ENCODE peak calls at places on chromosome 13, in nine cellular contexts. One of them, this sample, is unnamed.
A peak's percentile ranks its signal among the peaks of the same experiment; 100 is the strongest.

GRCh38 chr13:47119568-47120080 is 222.8 kb upstream of the HTR2A start:
- DNase-seq in AG09319: no peak
- DNase-seq in AG08395: no peak
- DNase-seq in stimulated activated CD4-positive, alpha-beta T cell treated with anti-CD3 and anti-CD28 coated beads, Interleukin-12 subunit alpha, Interleukin-12 subunit beta, amount 100 ng/mL, for 4 hours: no peak
- DNase-seq in AG08396: no peak
- DNase-seq in vagina: no peak
- DNase-seq in T-helper 22 cell: no peak
- DNase-seq in PC-9: no peak
- DNase-seq in neural crest cell: no peak
- DNase-seq in this sample: no peak

GRCh38 chr13:76829572-76830327 is 56.5 kb downstream of the KCTD12 start:
- DNase-seq in AG09319: no peak
- DNase-seq in AG08395: no peak
- DNase-seq in stimulated activated CD4-positive, alpha-beta T cell treated with anti-CD3 and anti-CD28 coated beads, Interleukin-12 subunit alpha, Interleukin-12 subunit beta, amount 100 ng/mL, for 4 hours: no peak
- DNase-seq in AG08396: no peak
- DNase-seq in vagina: no peak
- DNase-seq in T-helper 22 cell: no peak
- DNase-seq in PC-9: no peak
- DNase-seq in neural crest cell: no peak
- DNase-seq in this sample: no peak

GRCh38 chr13:39663958-39664357 is 8.5 kb downstream of the COG6 start:
- DNase-seq in AG09319: no peak
- DNase-seq in AG08395: no peak
- DNase-seq in stimulated activated CD4-positive, alpha-beta T cell treated with anti-CD3 and anti-CD28 coated beads, Interleukin-12 subunit alpha, Interleukin-12 subunit beta, amount 100 ng/mL, for 4 hours: no peak
- DNase-seq in AG08396: no peak
- DNase-seq in vagina: no peak
- DNase-seq in T-helper 22 cell: no peak
- DNase-seq in PC-9: no peak
- DNase-seq in neural crest cell: no peak
- DNase-seq in this sample: no peak

GRCh38 chr13:112248406-112248760 is 127.8 kb upstream of the SPACA7 start:
- DNase-seq in AG09319: no peak
- DNase-seq in AG08395: no peak
- DNase-seq in stimulated activated CD4-positive, alpha-beta T cell treated with anti-CD3 and anti-CD28 coated beads, Interleukin-12 subunit alpha, Interleukin-12 subunit beta, amount 100 ng/mL, for 4 hours: no peak
- DNase-seq in AG08396: no peak
- DNase-seq in vagina: peak; percentile 11
- DNase-seq in T-helper 22 cell: no peak
- DNase-seq in PC-9: no peak
- DNase-seq in neural crest cell: no peak
- DNase-seq in this sample: no peak

GRCh38 chr13:106520205-106521004 is 15.1 kb downstream of the EFNB2 start:
- DNase-seq in AG09319: no peak
- DNase-seq in AG08395: no peak
- DNase-seq in stimulated activated CD4-positive, alpha-beta T cell treated with anti-CD3 and anti-CD28 coated beads, Interleukin-12 subunit alpha, Interleukin-12 subunit beta, amount 100 ng/mL, for 4 hours: no peak
- DNase-seq in AG08396: peak; percentile 6
- DNase-seq in vagina: no peak
- DNase-seq in T-helper 22 cell: no peak
- DNase-seq in PC-9: no peak
- DNase-seq in neural crest cell: no peak
- DNase-seq in this sample: no peak

GRCh38 chr13:34640179-34640929 is 301.7 kb upstream of the NBEA start:
- DNase-seq in AG09319: no peak
- DNase-seq in AG08395: no peak
- DNase-seq in stimulated activated CD4-positive, alpha-beta T cell treated with anti-CD3 and anti-CD28 coated beads, Interleukin-12 subunit alpha, Interleukin-12 subunit beta, amount 100 ng/mL, for 4 hours: no peak
- DNase-seq in AG08396: no peak
- DNase-seq in vagina: no peak
- DNase-seq in T-helper 22 cell: no peak
- DNase-seq in PC-9: no peak
- DNase-seq in neural crest cell: no peak
- DNase-seq in this sample: no peak

GRCh38 chr13:68176486-68176885 is 946.4 kb upstream of the PCDH9 start:
- DNase-seq in AG09319: no peak
- DNase-seq in AG08395: peak; percentile 6
- DNase-seq in stimulated activated CD4-positive, alpha-beta T cell treated with anti-CD3 and anti-CD28 coated beads, Interleukin-12 subunit alpha, Interleukin-12 subunit beta, amount 100 ng/mL, for 4 hours: no peak
- DNase-seq in AG08396: no peak
- DNase-seq in vagina: no peak
- DNase-seq in T-helper 22 cell: no peak
- DNase-seq in PC-9: peak; percentile 2
- DNase-seq in neural crest cell: no peak
- DNase-seq in this sample: no peak

GRCh38 chr13:98328511-98328910 is 151.4 kb upstream of the RNF113B start:
- DNase-seq in AG09319: no peak
- DNase-seq in AG08395: no peak
- DNase-seq in stimulated activated CD4-positive, alpha-beta T cell treated with anti-CD3 and anti-CD28 coated beads, Interleukin-12 subunit alpha, Interleukin-12 subunit beta, amount 100 ng/mL, for 4 hours: no peak
- DNase-seq in AG08396: no peak
- DNase-seq in vagina: no peak
- DNase-seq in T-helper 22 cell: no peak
- DNase-seq in PC-9: no peak
- DNase-seq in neural crest cell: no peak
- DNase-seq in this sample: no peak

GRCh38 chr13:95083758-95084157 is 217.5 kb downstream of the ABCC4 start:
- DNase-seq in AG09319: no peak
- DNase-seq in AG08395: peak; percentile 59
- DNase-seq in stimulated activated CD4-positive, alpha-beta T cell treated with anti-CD3 and anti-CD28 coated beads, Interleukin-12 subunit alpha, Interleukin-12 subunit beta, amount 100 ng/mL, for 4 hours: no peak
- DNase-seq in AG08396: peak; percentile 47
- DNase-seq in vagina: no peak
- DNase-seq in T-helper 22 cell: no peak
- DNase-seq in PC-9: no peak
- DNase-seq in neural crest cell: no peak
- DNase-seq in this sample: no peak

GRCh38 chr13:75326173-75327131 is 155.5 kb downstream of the TBC1D4 start:
- DNase-seq in AG09319: no peak
- DNase-seq in AG08395: no peak
- DNase-seq in stimulated activated CD4-positive, alpha-beta T cell treated with anti-CD3 and anti-CD28 coated beads, Interleukin-12 subunit alpha, Interleukin-12 subunit beta, amount 100 ng/mL, for 4 hours: peak; percentile 42
- DNase-seq in AG08396: no peak
- DNase-seq in vagina: no peak
- DNase-seq in T-helper 22 cell: peak; percentile 45
- DNase-seq in PC-9: no peak
- DNase-seq in neural crest cell: no peak
- DNase-seq in this sample: no peak

GRCh38 chr13:111090169-111090568 is 24.9 kb upstream of the ARHGEF7 start:
- DNase-seq in AG09319: no peak
- DNase-seq in AG08395: no peak
- DNase-seq in stimulated activated CD4-positive, alpha-beta T cell treated with anti-CD3 and anti-CD28 coated beads, Interleukin-12 subunit alpha, Interleukin-12 subunit beta, amount 100 ng/mL, for 4 hours: no peak
- DNase-seq in AG08396: no peak
- DNase-seq in vagina: no peak
- DNase-seq in T-helper 22 cell: no peak
- DNase-seq in PC-9: no peak
- DNase-seq in neural crest cell: no peak
- DNase-seq in this sample: no peak

GRCh38 chr13:102569488-102569887 is 27.3 kb upstream of the TPP2 start:
- DNase-seq in AG09319: no peak
- DNase-seq in AG08395: peak; percentile 34
- DNase-seq in stimulated activated CD4-positive, alpha-beta T cell treated with anti-CD3 and anti-CD28 coated beads, Interleukin-12 subunit alpha, Interleukin-12 subunit beta, amount 100 ng/mL, for 4 hours: no peak
- DNase-seq in AG08396: peak; percentile 39
- DNase-seq in vagina: no peak
- DNase-seq in T-helper 22 cell: no peak
- DNase-seq in PC-9: no peak
- DNase-seq in neural crest cell: no peak
- DNase-seq in this sample: no peak

GRCh38 chr13:111484129-111484925 is 163.9 kb downstream of the TEX29 start:
- DNase-seq in AG09319: no peak
- DNase-seq in AG08395: no peak
- DNase-seq in stimulated activated CD4-positive, alpha-beta T cell treated with anti-CD3 and anti-CD28 coated beads, Interleukin-12 subunit alpha, Interleukin-12 subunit beta, amount 100 ng/mL, for 4 hours: no peak
- DNase-seq in AG08396: no peak
- DNase-seq in vagina: no peak
- DNase-seq in T-helper 22 cell: no peak
- DNase-seq in PC-9: no peak
- DNase-seq in neural crest cell: no peak
- DNase-seq in this sample: no peak

GRCh38 chr13:30371649-30372265 is 50.5 kb upstream of the UBE2L5 start:
- DNase-seq in AG09319: no peak
- DNase-seq in AG08395: peak; percentile 61
- DNase-seq in stimulated activated CD4-positive, alpha-beta T cell treated with anti-CD3 and anti-CD28 coated beads, Interleukin-12 subunit alpha, Interleukin-12 subunit beta, amount 100 ng/mL, for 4 hours: no peak
- DNase-seq in AG08396: peak; percentile 42
- DNase-seq in vagina: no peak
- DNase-seq in T-helper 22 cell: peak; percentile 66
- DNase-seq in PC-9: peak; percentile 32
- DNase-seq in neural crest cell: no peak
- DNase-seq in this sample: peak; percentile 14

GRCh38 chr13:58712191-58712590 is 1080.6 kb downstream of the PCDH17 start:
- DNase-seq in AG09319: no peak
- DNase-seq in AG08395: no peak
- DNase-seq in stimulated activated CD4-positive, alpha-beta T cell treated with anti-CD3 and anti-CD28 coated beads, Interleukin-12 subunit alpha, Interleukin-12 subunit beta, amount 100 ng/mL, for 4 hours: no peak
- DNase-seq in AG08396: no peak
- DNase-seq in vagina: no peak
- DNase-seq in T-helper 22 cell: no peak
- DNase-seq in PC-9: no peak
- DNase-seq in neural crest cell: no peak
- DNase-seq in this sample: no peak

GRCh38 chr13:104491951-104492350 is 1425.7 kb upstream of the SLC10A2 start:
- DNase-seq in AG09319: no peak
- DNase-seq in AG08395: no peak
- DNase-seq in stimulated activated CD4-positive, alpha-beta T cell treated with anti-CD3 and anti-CD28 coated beads, Interleukin-12 subunit alpha, Interleukin-12 subunit beta, amount 100 ng/mL, for 4 hours: no peak
- DNase-seq in AG08396: no peak
- DNase-seq in vagina: no peak
- DNase-seq in T-helper 22 cell: no peak
- DNase-seq in PC-9: no peak
- DNase-seq in neural crest cell: no peak
- DNase-seq in this sample: no peak

GRCh38 chr13:91620670-91621141 is 222.3 kb downstream of the GPC5 start:
- DNase-seq in AG09319: no peak
- DNase-seq in AG08395: no peak
- DNase-seq in stimulated activated CD4-positive, alpha-beta T cell treated with anti-CD3 and anti-CD28 coated beads, Interleukin-12 subunit alpha, Interleukin-12 subunit beta, amount 100 ng/mL, for 4 hours: no peak
- DNase-seq in AG08396: no peak
- DNase-seq in vagina: no peak
- DNase-seq in T-helper 22 cell: no peak
- DNase-seq in PC-9: no peak
- DNase-seq in neural crest cell: no peak
- DNase-seq in this sample: no peak

GRCh38 chr13:40981361-40981760 is 37.8 kb downstream of the ELF1 start:
- DNase-seq in AG09319: no peak
- DNase-seq in AG08395: no peak
- DNase-seq in stimulated activated CD4-positive, alpha-beta T cell treated with anti-CD3 and anti-CD28 coated beads, Interleukin-12 subunit alpha, Interleukin-12 subunit beta, amount 100 ng/mL, for 4 hours: no peak
- DNase-seq in AG08396: no peak
- DNase-seq in vagina: no peak
- DNase-seq in T-helper 22 cell: no peak
- DNase-seq in PC-9: no peak
- DNase-seq in neural crest cell: no peak
- DNase-seq in this sample: no peak

GRCh38 chr13:32881074-32881791 is 135.0 kb upstream of the KL start:
- DNase-seq in AG09319: no peak
- DNase-seq in AG08395: peak; percentile 65
- DNase-seq in stimulated activated CD4-positive, alpha-beta T cell treated with anti-CD3 and anti-CD28 coated beads, Interleukin-12 subunit alpha, Interleukin-12 subunit beta, amount 100 ng/mL, for 4 hours: no peak
- DNase-seq in AG08396: peak; percentile 22
- DNase-seq in vagina: peak; percentile 83
- DNase-seq in T-helper 22 cell: no peak
- DNase-seq in PC-9: no peak
- DNase-seq in neural crest cell: no peak
- DNase-seq in this sample: no peak

GRCh38 chr13:91647361-91647970 is 249.0 kb downstream of the GPC5 start:
- DNase-seq in AG09319: no peak
- DNase-seq in AG08395: no peak
- DNase-seq in stimulated activated CD4-positive, alpha-beta T cell treated with anti-CD3 and anti-CD28 coated beads, Interleukin-12 subunit alpha, Interleukin-12 subunit beta, amount 100 ng/mL, for 4 hours: no peak
- DNase-seq in AG08396: peak; percentile 1
- DNase-seq in vagina: no peak
- DNase-seq in T-helper 22 cell: no peak
- DNase-seq in PC-9: peak; percentile 13
- DNase-seq in neural crest cell: peak; percentile 14
- DNase-seq in this sample: no peak

GRCh38 chr13:54241719-54242118 is 1213.1 kb downstream of the OLFM4 start:
- DNase-seq in AG09319: no peak
- DNase-seq in AG08395: peak; percentile 1
- DNase-seq in stimulated activated CD4-positive, alpha-beta T cell treated with anti-CD3 and anti-CD28 coated beads, Interleukin-12 subunit alpha, Interleukin-12 subunit beta, amount 100 ng/mL, for 4 hours: no peak
- DNase-seq in AG08396: no peak
- DNase-seq in vagina: no peak
- DNase-seq in T-helper 22 cell: no peak
- DNase-seq in PC-9: no peak
- DNase-seq in neural crest cell: no peak
- DNase-seq in this sample: no peak

GRCh38 chr13:106530907-106531520 is 4.4 kb downstream of the EFNB2 start:
- DNase-seq in AG09319: no peak
- DNase-seq in AG08395: no peak
- DNase-seq in stimulated activated CD4-positive, alpha-beta T cell treated with anti-CD3 and anti-CD28 coated beads, Interleukin-12 subunit alpha, Interleukin-12 subunit beta, amount 100 ng/mL, for 4 hours: no peak
- DNase-seq in AG08396: no peak
- DNase-seq in vagina: no peak
- DNase-seq in T-helper 22 cell: no peak
- DNase-seq in PC-9: no peak
- DNase-seq in neural crest cell: no peak
- DNase-seq in this sample: no peak

GRCh38 chr13:102774596-102775375 is 1.2 kb upstream of the TEX30 start:
- DNase-seq in AG09319: no peak
- DNase-seq in AG08395: no peak
- DNase-seq in stimulated activated CD4-positive, alpha-beta T cell treated with anti-CD3 and anti-CD28 coated beads, Interleukin-12 subunit alpha, Interleukin-12 subunit beta, amount 100 ng/mL, for 4 hours: no peak
- DNase-seq in AG08396: no peak
- DNase-seq in vagina: no peak
- DNase-seq in T-helper 22 cell: no peak
- DNase-seq in PC-9: no peak
- DNase-seq in neural crest cell: no peak
- DNase-seq in this sample: no peak

GRCh38 chr13:33069365-33069764 is 53.1 kb downstream of the KL start:
- DNase-seq in AG09319: no peak
- DNase-seq in AG08395: no peak
- DNase-seq in stimulated activated CD4-positive, alpha-beta T cell treated with anti-CD3 and anti-CD28 coated beads, Interleukin-12 subunit alpha, Interleukin-12 subunit beta, amount 100 ng/mL, for 4 hours: no peak
- DNase-seq in AG08396: no peak
- DNase-seq in vagina: no peak
- DNase-seq in T-helper 22 cell: no peak
- DNase-seq in PC-9: no peak
- DNase-seq in neural crest cell: no peak
- DNase-seq in this sample: no peak

GRCh38 chr13:113759525-113760137 is 605 bp downstream of the TMEM255B start:
- DNase-seq in AG09319: no peak
- DNase-seq in AG08395: peak; percentile 51
- DNase-seq in stimulated activated CD4-positive, alpha-beta T cell treated with anti-CD3 and anti-CD28 coated beads, Interleukin-12 subunit alpha, Interleukin-12 subunit beta, amount 100 ng/mL, for 4 hours: no peak
- DNase-seq in AG08396: peak; percentile 65
- DNase-seq in vagina: no peak
- DNase-seq in T-helper 22 cell: no peak
- DNase-seq in PC-9: no peak
- DNase-seq in neural crest cell: no peak
- DNase-seq in this sample: no peak

GRCh38 chr13:93268327-93269028 is 41.9 kb downstream of the GPC6 start:
- DNase-seq in AG09319: no peak
- DNase-seq in AG08395: no peak
- DNase-seq in stimulated activated CD4-positive, alpha-beta T cell treated with anti-CD3 and anti-CD28 coated beads, Interleukin-12 subunit alpha, Interleukin-12 subunit beta, amount 100 ng/mL, for 4 hours: no peak
- DNase-seq in AG08396: no peak
- DNase-seq in vagina: no peak
- DNase-seq in T-helper 22 cell: no peak
- DNase-seq in PC-9: no peak
- DNase-seq in neural crest cell: no peak
- DNase-seq in this sample: no peak

GRCh38 chr13:114061047-114061446 is 71.4 kb downstream of the RASA3 start:
- DNase-seq in AG09319: no peak
- DNase-seq in AG08395: no peak
- DNase-seq in stimulated activated CD4-positive, alpha-beta T cell treated with anti-CD3 and anti-CD28 coated beads, Interleukin-12 subunit alpha, Interleukin-12 subunit beta, amount 100 ng/mL, for 4 hours: no peak
- DNase-seq in AG08396: no peak
- DNase-seq in vagina: no peak
- DNase-seq in T-helper 22 cell: no peak
- DNase-seq in PC-9: no peak
- DNase-seq in neural crest cell: no peak
- DNase-seq in this sample: no peak

GRCh38 chr13:113609616-113610015 is 25.1 kb downstream of the TFDP1 start:
- DNase-seq in AG09319: no peak
- DNase-seq in AG08395: no peak
- DNase-seq in stimulated activated CD4-positive, alpha-beta T cell treated with anti-CD3 and anti-CD28 coated beads, Interleukin-12 subunit alpha, Interleukin-12 subunit beta, amount 100 ng/mL, for 4 hours: no peak
- DNase-seq in AG08396: no peak
- DNase-seq in vagina: no peak
- DNase-seq in T-helper 22 cell: no peak
- DNase-seq in PC-9: no peak
- DNase-seq in neural crest cell: no peak
- DNase-seq in this sample: no peak

GRCh38 chr13:24605923-24606372 is 74.3 kb upstream of the ATP12A start:
- DNase-seq in AG09319: no peak
- DNase-seq in AG08395: peak; percentile 43
- DNase-seq in stimulated activated CD4-positive, alpha-beta T cell treated with anti-CD3 and anti-CD28 coated beads, Interleukin-12 subunit alpha, Interleukin-12 subunit beta, amount 100 ng/mL, for 4 hours: no peak
- DNase-seq in AG08396: no peak
- DNase-seq in vagina: no peak
- DNase-seq in T-helper 22 cell: no peak
- DNase-seq in PC-9: peak; percentile 12
- DNase-seq in neural crest cell: no peak
- DNase-seq in this sample: no peak

GRCh38 chr13:30731658-30732390 is 3.5 kb upstream of the ALOX5AP start:
- DNase-seq in AG09319: no peak
- DNase-seq in AG08395: no peak
- DNase-seq in stimulated activated CD4-positive, alpha-beta T cell treated with anti-CD3 and anti-CD28 coated beads, Interleukin-12 subunit alpha, Interleukin-12 subunit beta, amount 100 ng/mL, for 4 hours: no peak
- DNase-seq in AG08396: no peak
- DNase-seq in vagina: no peak
- DNase-seq in T-helper 22 cell: no peak
- DNase-seq in PC-9: no peak
- DNase-seq in neural crest cell: no peak
- DNase-seq in this sample: no peak

GRCh38 chr13:20610006-20610405 is 43.0 kb downstream of the IFT88 start:
- DNase-seq in AG09319: no peak
- DNase-seq in AG08395: no peak
- DNase-seq in stimulated activated CD4-positive, alpha-beta T cell treated with anti-CD3 and anti-CD28 coated beads, Interleukin-12 subunit alpha, Interleukin-12 subunit beta, amount 100 ng/mL, for 4 hours: no peak
- DNase-seq in AG08396: no peak
- DNase-seq in vagina: no peak
- DNase-seq in T-helper 22 cell: no peak
- DNase-seq in PC-9: no peak
- DNase-seq in neural crest cell: no peak
- DNase-seq in this sample: no peak

This sample was measured in NK-92 treated with Interleukin-12 subunit alpha and Interleukin-12 subunit beta, amount 100 ng/mL, for 24 hours.